ENCODE peak calls at places on chromosomes 6 and 20, in seven cellular contexts. P, B, V, G, O, X and I are unnamed samples.

GRCh38 chr20:10961651-10962288 is 288.0 kb upstream of the JAG1 start:
- DNase-seq in O (no peak), G (no peak), V (no peak), P (no peak), X (no peak), B (no peak), I (no peak)

GRCh38 chr6:30651143-30651542 is 4.2 kb downstream of the C6orf136 start:
- DNase-seq in G (no peak), B (no peak), P (no peak), O (no peak), V (no peak), X (no peak), I (no peak)

GRCh38 chr20:10523438-10523837 is 88.3 kb downstream of the SLX4IP start:
- DNase-seq in V (no peak), B (no peak), P (no peak), G (no peak), X (no peak), O (no peak), I (no peak)

GRCh38 chr6:111950661-111951426 is 77.6 kb upstream of the FYN start:
- DNase-seq in V (no peak), P (no peak), B (no peak), O (no peak), X (peak), G (no peak), I (peak)

GRCh38 chr6:95292011-95292410 is 285.3 kb upstream of the MANEA start:
- DNase-seq in V (no peak), P (no peak), G (no peak), B (no peak), O (no peak), X (no peak), I (no peak)

GRCh38 chr6:107545761-107546160 is 55.8 kb downstream of the SOBP start:
- DNase-seq in G (no peak), P (no peak), V (no peak), X (no peak), B (no peak), O (no peak), I (no peak)

GRCh38 chr6:113169484-113169883 is 687.7 kb upstream of the MARCKS start:
- DNase-seq in X (no peak), P (no peak), O (no peak), G (no peak), B (no peak), V (no peak), I (no peak)

GRCh38 chr20:48326434-48326691 is 501.4 kb downstream of the PREX1 start:
- DNase-seq in V (no peak), O (no peak), X (no peak), P (no peak), B (no peak), G (no peak), I (no peak)

GRCh38 chr6:29965873-29966601 is 23.7 kb downstream of the HLA-A start:
- DNase-seq in B (peak), X (peak), O (peak), P (peak), V (no peak), G (peak), I (peak)

GRCh38 chr6:79421001-79421411 is 116.2 kb downstream of the LCA5 start:
- DNase-seq in O (no peak), G (peak), X (peak), P (no peak), B (no peak), V (no peak), I (no peak)

GRCh38 chr6:34663887-34664269 is 32.7 kb downstream of the ILRUN start:
- DNase-seq in G (peak), B (no peak), V (no peak), X (no peak), O (no peak), P (no peak), I (no peak)

GRCh38 chr6:37713529-37714119 is 15.9 kb upstream of the MDGA1 start:
- DNase-seq in P (no peak), X (no peak), O (no peak), V (no peak), B (no peak), G (no peak), I (no peak)

GRCh38 chr6:24064106-24064505 is 61.9 kb upstream of the NRSN1 start:
- DNase-seq in X (no peak), G (no peak), B (peak), V (no peak), P (no peak), O (no peak), I (peak)

GRCh38 chr6:138036955-138037592 is 70.1 kb downstream of the PERP start:
- DNase-seq in B (no peak), X (no peak), V (no peak), P (no peak), G (no peak), O (no peak), I (no peak)

GRCh38 chr20:62936996-62937352 is 973 bp upstream of the GID8 start:
- DNase-seq in G (peak), V (no peak), B (no peak), O (no peak), X (no peak), P (no peak), I (no peak)

GRCh38 chr20:45097485-45098095 is 3.3 kb downstream of the KCNS1 start:
- DNase-seq in P (peak), X (peak), G (no peak), B (peak), O (no peak), V (no peak), I (no peak)

GRCh38 chr20:50277460-50278376 is 87.1 kb downstream of the CEBPB start:
- DNase-seq in X (no peak), O (no peak), P (no peak), V (no peak), B (no peak), G (no peak), I (no peak)

GRCh38 chr6:54801669-54802068 is 44.9 kb upstream of the FAM83B start:
- DNase-seq in X (peak), B (no peak), O (no peak), P (no peak), G (no peak), V (no peak), I (no peak)

GRCh38 chr20:3763691-3764601 is 3.6 kb downstream of the ADISSP start:
- DNase-seq in O (no peak), V (no peak), X (no peak), P (no peak), B (no peak), G (no peak), I (no peak)

GRCh38 chr20:53569606-53570307 is 23.9 kb downstream of the ZNF217 start:
- DNase-seq in B (no peak), X (no peak), O (no peak), P (no peak), G (no peak), V (peak), I (peak)

GRCh38 chr20:25360631-25361286 is 29.9 kb downstream of the ABHD12 start:
- DNase-seq in O (no peak), V (peak), G (no peak), P (no peak), X (no peak), B (no peak), I (no peak)

GRCh38 chr20:3222635-3223600 is 13.6 kb downstream of the ITPA start:
- DNase-seq in X (no peak), P (no peak), B (peak), V (no peak), G (no peak), O (peak), I (no peak)

GRCh38 chr20:3577366-3577765 is 85.8 kb downstream of the GFRA4 start:
- DNase-seq in P (no peak), V (no peak), O (no peak), X (no peak), G (peak), B (no peak), I (no peak)

GRCh38 chr6:39451831-39452230 is 129.3 kb upstream of the KCNK16 start:
- DNase-seq in G (no peak), O (no peak), X (no peak), V (no peak), B (peak), P (no peak), I (no peak)

GRCh38 chr6:42532038-42532669 is 31.7 kb upstream of the UBR2 start:
- DNase-seq in P (peak), O (no peak), B (peak), G (no peak), V (no peak), X (peak), I (peak)